ENCODE peak calls at places on chromosome 21, in eight cellular contexts. N is activated CD8-positive, alpha-beta memory T cell treated with anti-CD3 and anti-CD28 coated beads, Interleukin-2, amount 50 U/mL, for 48 hours; D is AG08396; L is hypothalamus; F is NCI-H1105; V is activated naive CD4-positive, alpha-beta T cell treated with anti-CD3 and anti-CD28 coated beads, Interleukin-2, amount 50 U/mL, for 16 hours; M is neural crest cell; X is kidney glomerular epithelial cell. J is an unnamed sample.

GRCh38 chr21:18461743-18462142 is 58.2 kb upstream of the TMPRSS15 start:
- DNase-seq in L (no peak), M (no peak), D (no peak), F (no peak), V (no peak), N (no peak), X (no peak), J (no peak)

GRCh38 chr21:29029524-29029923 is 5.1 kb downstream of the USP16 start:
- DNase-seq in D (no peak), N (no peak), F (no peak), V (no peak), L (no peak), X (no peak), M (no peak), J (no peak)

GRCh38 chr21:32143222-32143939 is 135.5 kb downstream of the MIS18A start:
- DNase-seq in D (no peak), N (no peak), V (no peak), X (no peak), F (no peak), M (no peak), L (no peak), J (peak; percentile 9)

GRCh38 chr21:44370027-44370735 is 16.8 kb downstream of the TRPM2 start:
- DNase-seq in M (peak; percentile 45), N (no peak), L (no peak), D (peak; percentile 71), X (peak; percentile 0), F (peak; percentile 37), V (no peak), J (peak; percentile 37)

GRCh38 chr21:30146558-30147282 is 19.9 kb downstream of the CLDN17 start:
- DNase-seq in X (no peak), F (no peak), N (no peak), V (no peak), L (no peak), M (no peak), D (no peak), J (no peak)

GRCh38 chr21:31201144-31201543 is 142.9 kb downstream of the TIAM1 start:
- DNase-seq in V (no peak), X (no peak), N (no peak), D (no peak), F (no peak), L (no peak), M (no peak), J (no peak)

GRCh38 chr21:36052860-36053766 is 7.2 kb downstream of the SETD4 start:
- DNase-seq in F (no peak), L (no peak), V (no peak), D (no peak), X (no peak), N (no peak), M (no peak), J (no peak)

GRCh38 chr21:45575304-45575992 is 33.2 kb upstream of the SLC19A1 start:
- DNase-seq in V (no peak), D (no peak), M (no peak), X (no peak), L (no peak), F (no peak), N (peak; percentile 22), J (no peak)

GRCh38 chr21:14466715-14467114 is 79.4 kb downstream of the SAMSN1 start:
- DNase-seq in D (no peak), M (no peak), V (no peak), F (no peak), L (no peak), X (no peak), N (no peak), J (no peak)

GRCh38 chr21:26826801-26827200 is 18.4 kb downstream of the ADAMTS1 start:
- DNase-seq in V (no peak), L (no peak), M (no peak), X (no peak), D (no peak), N (no peak), F (no peak), J (no peak)

GRCh38 chr21:36202721-36203602 is 46.3 kb downstream of the DOP1B start:
- DNase-seq in L (no peak), V (no peak), M (no peak), N (no peak), X (no peak), F (no peak), D (no peak), J (no peak)

GRCh38 chr21:33042812-33043211 is 17.1 kb downstream of the OLIG2 start:
- DNase-seq in V (no peak), X (peak; percentile 61), F (peak; percentile 24), M (no peak), N (no peak), L (no peak), D (peak; percentile 66), J (peak; percentile 93)

J was measured in fibroblast of lung.